ENCODE peak calls at places on chromosomes 5 and 9, in four cellular contexts. L is NCI-H345, H is GM10248, P is OCI-LY7. I is an unnamed sample.

GRCh38 chr9:70257991-70258691 is 637 bp upstream of the SMC5 start:
- DNase-seq in L (peak), H (no peak), P (peak), I (peak)

GRCh38 chr5:11224788-11225187 is 463.8 kb upstream of the DAP start:
- DNase-seq in H (no peak), P (no peak), L (no peak), I (no peak)

GRCh38 chr5:77921369-77921768 is 145.2 kb upstream of the TBCA start:
- DNase-seq in P (no peak), L (no peak), H (no peak), I (no peak)

GRCh38 chr9:121294181-121294743 is 26.3 kb downstream of the GSN start:
- DNase-seq in P (no peak), L (no peak), H (no peak), I (no peak)

GRCh38 chr9:134683714-134684374 is 42.2 kb downstream of the COL5A1 start:
- DNase-seq in P (no peak), H (no peak), L (no peak), I (no peak)

GRCh38 chr9:21746550-21746949 is 55.9 kb upstream of the MTAP start:
- DNase-seq in P (no peak), L (no peak), H (no peak), I (no peak)

GRCh38 chr5:95903838-95904237 is 57.8 kb downstream of the ELL2 start:
- DNase-seq in H (no peak), L (no peak), P (no peak), I (no peak)

GRCh38 chr9:21210311-21210710 is 3.4 kb upstream of the IFNA10 start:
- DNase-seq in H (no peak), L (no peak), P (no peak), I (no peak)

GRCh38 chr5:168712280-168712924 is 133.2 kb upstream of the PANK3 start:
- DNase-seq in L (no peak), P (no peak), H (no peak), I (no peak)

GRCh38 chr9:93963969-93964368 is 8.8 kb upstream of the BARX1 start:
- DNase-seq in P (no peak), L (no peak), H (no peak), I (no peak)

GRCh38 chr5:95261369-95262175 is 23.3 kb downstream of the MCTP1 start:
- DNase-seq in L (peak), P (no peak), H (peak), I (no peak)

GRCh38 chr5:17123010-17123409 is 94.4 kb upstream of the BASP1 start:
- DNase-seq in P (no peak), L (no peak), H (no peak), I (no peak)

GRCh38 chr9:132143359-132143758 is 18.5 kb upstream of the NTNG2 start:
- DNase-seq in P (no peak), L (no peak), H (no peak), I (no peak)

GRCh38 chr9:124365045-124365444 is 50.2 kb downstream of the PSMB7 start:
- DNase-seq in L (peak), P (no peak), H (no peak), I (no peak)

GRCh38 chr5:153974131-153974812 is 64.4 kb downstream of the FAM114A2 start:
- DNase-seq in P (peak), H (peak), L (peak), I (peak)

GRCh38 chr5:17910318-17910717 is 276.1 kb downstream of the TAF11L14 start:
- DNase-seq in L (no peak), H (no peak), P (no peak), I (no peak)

GRCh38 chr5:103519550-103519949 is 43.0 kb downstream of the NUDT12 start:
- DNase-seq in P (no peak), H (no peak), L (no peak), I (no peak)

GRCh38 chr5:147455321-147455720 is 54.5 kb downstream of the DPYSL3 start:
- DNase-seq in P (peak), H (no peak), L (peak), I (no peak)